ENCODE peak calls at places on chromosome 15, in six cellular contexts. One of them, this sample, is unnamed.
A peak's percentile ranks its signal among the peaks of the same experiment; 100 is the strongest.

GRCh38 chr15:100880139-100880896 is 687 bp downstream of the ALDH1A3 start:
- DNase-seq in OCI-LY7: no peak
- DNase-seq in neural progenitor cell: peak; percentile 53
- DNase-seq in MM.1S: no peak
- DNase-seq in SK-N-SH: no peak
- DNase-seq in GM23338: peak; percentile 63
- DNase-seq in this sample: peak; percentile 15

GRCh38 chr15:85788796-85789495 is 5.8 kb downstream of the KLHL25 start:
- DNase-seq in MM.1S: no peak
- DNase-seq in OCI-LY7: no peak
- DNase-seq in GM23338: no peak
- DNase-seq in SK-N-SH: no peak
- DNase-seq in neural progenitor cell: no peak
- DNase-seq in this sample: no peak

GRCh38 chr15:22944651-22945050 is 35.5 kb downstream of the CYFIP1 start:
- DNase-seq in SK-N-SH: no peak
- DNase-seq in neural progenitor cell: no peak
- DNase-seq in OCI-LY7: no peak
- DNase-seq in MM.1S: no peak
- DNase-seq in GM23338: no peak
- DNase-seq in this sample: no peak

GRCh38 chr15:29568840-29569532 is 253.3 kb downstream of the TJP1 start:
- DNase-seq in MM.1S: peak; percentile 44
- DNase-seq in SK-N-SH: peak; percentile 59
- DNase-seq in GM23338: peak; percentile 75
- DNase-seq in OCI-LY7: peak; percentile 6
- DNase-seq in neural progenitor cell: peak; percentile 60
- DNase-seq in this sample: peak; percentile 5

GRCh38 chr15:80581976-80582375 is 113.1 kb upstream of the ABHD17C start:
- DNase-seq in GM23338: no peak
- DNase-seq in MM.1S: no peak
- DNase-seq in neural progenitor cell: no peak
- DNase-seq in SK-N-SH: no peak
- DNase-seq in OCI-LY7: no peak
- DNase-seq in this sample: peak; percentile 54

GRCh38 chr15:71658827-71659729 is 151.3 kb upstream of the NR2E3 start:
- DNase-seq in OCI-LY7: no peak
- DNase-seq in MM.1S: no peak
- DNase-seq in GM23338: no peak
- DNase-seq in SK-N-SH: no peak
- DNase-seq in neural progenitor cell: no peak
- DNase-seq in this sample: no peak

GRCh38 chr15:68599560-68600071 is 20.8 kb downstream of the CORO2B start:
- DNase-seq in neural progenitor cell: peak; percentile 91
- DNase-seq in SK-N-SH: peak; percentile 91
- DNase-seq in MM.1S: no peak
- DNase-seq in GM23338: peak; percentile 93
- DNase-seq in OCI-LY7: peak; percentile 55
- DNase-seq in this sample: peak; percentile 91

GRCh38 chr15:65532738-65533051 is 2.4 kb downstream of the HACD3 start:
- DNase-seq in neural progenitor cell: no peak
- DNase-seq in OCI-LY7: no peak
- DNase-seq in GM23338: no peak
- DNase-seq in MM.1S: no peak
- DNase-seq in SK-N-SH: no peak
- DNase-seq in this sample: peak; percentile 69

GRCh38 chr15:52303093-52303772 is 7.6 kb upstream of the MYO5C start:
- DNase-seq in GM23338: no peak
- DNase-seq in SK-N-SH: no peak
- DNase-seq in OCI-LY7: no peak
- DNase-seq in MM.1S: no peak
- DNase-seq in neural progenitor cell: no peak
- DNase-seq in this sample: no peak

GRCh38 chr15:37550360-37551024 is 383.9 kb upstream of the TMCO5A start:
- DNase-seq in neural progenitor cell: peak; percentile 34
- DNase-seq in SK-N-SH: no peak
- DNase-seq in GM23338: peak; percentile 12
- DNase-seq in OCI-LY7: no peak
- DNase-seq in MM.1S: no peak
- DNase-seq in this sample: no peak

GRCh38 chr15:88385078-88385700 is 82.0 kb downstream of the MRPL46 start:
- DNase-seq in OCI-LY7: no peak
- DNase-seq in GM23338: no peak
- DNase-seq in SK-N-SH: no peak
- DNase-seq in neural progenitor cell: no peak
- DNase-seq in MM.1S: no peak
- DNase-seq in this sample: peak; percentile 89

GRCh38 chr15:80179025-80179759 is 26.4 kb downstream of the FAH start:
- DNase-seq in GM23338: no peak
- DNase-seq in SK-N-SH: no peak
- DNase-seq in neural progenitor cell: no peak
- DNase-seq in MM.1S: no peak
- DNase-seq in OCI-LY7: no peak
- DNase-seq in this sample: peak; percentile 93

GRCh38 chr15:67839929-67840746 is at the start of gene RNU6-1:
- DNase-seq in MM.1S: peak; percentile 97
- DNase-seq in SK-N-SH: peak; percentile 94
- DNase-seq in neural progenitor cell: peak; percentile 92
- DNase-seq in GM23338: peak; percentile 91
- DNase-seq in OCI-LY7: peak; percentile 97
- DNase-seq in this sample: peak; percentile 96

GRCh38 chr15:25543156-25543555 is 104.3 kb upstream of the UBE3A start:
- DNase-seq in neural progenitor cell: peak; percentile 15
- DNase-seq in SK-N-SH: peak; percentile 46
- DNase-seq in GM23338: no peak
- DNase-seq in OCI-LY7: no peak
- DNase-seq in MM.1S: no peak
- DNase-seq in this sample: peak; percentile 77

GRCh38 chr15:29674661-29675533 is 147.4 kb downstream of the TJP1 start:
- DNase-seq in neural progenitor cell: peak; percentile 94
- DNase-seq in GM23338: peak; percentile 95
- DNase-seq in OCI-LY7: no peak
- DNase-seq in MM.1S: no peak
- DNase-seq in SK-N-SH: peak; percentile 89
- DNase-seq in this sample: peak; percentile 53

GRCh38 chr15:39488498-39488897 is 92.4 kb upstream of the THBS1 start:
- DNase-seq in SK-N-SH: no peak
- DNase-seq in GM23338: no peak
- DNase-seq in neural progenitor cell: no peak
- DNase-seq in MM.1S: no peak
- DNase-seq in OCI-LY7: no peak
- DNase-seq in this sample: no peak

GRCh38 chr15:50685191-50685975 is 1.2 kb downstream of the TRPM7 start:
- DNase-seq in GM23338: peak; percentile 20
- DNase-seq in OCI-LY7: peak; percentile 17
- DNase-seq in SK-N-SH: peak; percentile 15
- DNase-seq in neural progenitor cell: no peak
- DNase-seq in MM.1S: no peak
- DNase-seq in this sample: peak; percentile 39

GRCh38 chr15:92653836-92654524 is 1.6 kb downstream of the FAM174B start:
- DNase-seq in MM.1S: peak; percentile 21
- DNase-seq in GM23338: no peak
- DNase-seq in neural progenitor cell: peak; percentile 49
- DNase-seq in SK-N-SH: peak; percentile 60
- DNase-seq in OCI-LY7: no peak
- DNase-seq in this sample: no peak

GRCh38 chr15:89363770-89364169 is 29.1 kb upstream of the POLG start:
- DNase-seq in neural progenitor cell: no peak
- DNase-seq in OCI-LY7: no peak
- DNase-seq in MM.1S: no peak
- DNase-seq in GM23338: no peak
- DNase-seq in SK-N-SH: no peak
- DNase-seq in this sample: no peak

GRCh38 chr15:37094542-37095196 is 5.7 kb downstream of the MEIS2 start:
- DNase-seq in neural progenitor cell: no peak
- DNase-seq in MM.1S: no peak
- DNase-seq in OCI-LY7: no peak
- DNase-seq in SK-N-SH: no peak
- DNase-seq in GM23338: no peak
- DNase-seq in this sample: peak; percentile 62

GRCh38 chr15:43511012-43511885 is 6.2 kb upstream of the MAP1A start:
- DNase-seq in neural progenitor cell: peak; percentile 61
- DNase-seq in GM23338: peak; percentile 70
- DNase-seq in SK-N-SH: peak; percentile 55
- DNase-seq in OCI-LY7: peak; percentile 51
- DNase-seq in MM.1S: no peak
- DNase-seq in this sample: peak; percentile 28

GRCh38 chr15:64751464-64751863 is 23.9 kb downstream of the RBPMS2 start:
- DNase-seq in OCI-LY7: no peak
- DNase-seq in GM23338: peak; percentile 47
- DNase-seq in MM.1S: no peak
- DNase-seq in SK-N-SH: no peak
- DNase-seq in neural progenitor cell: peak; percentile 27
- DNase-seq in this sample: no peak

GRCh38 chr15:95499397-95499796 is 831.1 kb upstream of the NR2F2 start:
- DNase-seq in neural progenitor cell: no peak
- DNase-seq in SK-N-SH: no peak
- DNase-seq in GM23338: no peak
- DNase-seq in OCI-LY7: no peak
- DNase-seq in MM.1S: no peak
- DNase-seq in this sample: no peak

GRCh38 chr15:81752974-81753373 is 292.8 kb downstream of the MEX3B start:
- DNase-seq in GM23338: peak; percentile 44
- DNase-seq in MM.1S: no peak
- DNase-seq in SK-N-SH: peak; percentile 36
- DNase-seq in OCI-LY7: no peak
- DNase-seq in neural progenitor cell: peak; percentile 7
- DNase-seq in this sample: no peak

GRCh38 chr15:86541540-86541939 is 461.9 kb downstream of the AGBL1 start:
- DNase-seq in GM23338: peak; percentile 25
- DNase-seq in OCI-LY7: no peak
- DNase-seq in SK-N-SH: no peak
- DNase-seq in MM.1S: no peak
- DNase-seq in neural progenitor cell: no peak
- DNase-seq in this sample: no peak

GRCh38 chr15:31552482-31553099 is 226.0 kb downstream of the KLF13 start:
- DNase-seq in OCI-LY7: no peak
- DNase-seq in MM.1S: no peak
- DNase-seq in GM23338: no peak
- DNase-seq in SK-N-SH: no peak
- DNase-seq in neural progenitor cell: no peak
- DNase-seq in this sample: peak; percentile 21

GRCh38 chr15:64361259-64361658 is 5.3 kb upstream of the CSNK1G1 start:
- DNase-seq in SK-N-SH: no peak
- DNase-seq in MM.1S: no peak
- DNase-seq in OCI-LY7: no peak
- DNase-seq in GM23338: no peak
- DNase-seq in neural progenitor cell: no peak
- DNase-seq in this sample: no peak

GRCh38 chr15:51366911-51367310 is 25.5 kb downstream of the GLDN start:
- DNase-seq in MM.1S: no peak
- DNase-seq in GM23338: no peak
- DNase-seq in SK-N-SH: no peak
- DNase-seq in neural progenitor cell: no peak
- DNase-seq in OCI-LY7: no peak
- DNase-seq in this sample: peak; percentile 82

GRCh38 chr15:55823191-55823670 is 80.3 kb upstream of the PRTG start:
- DNase-seq in MM.1S: no peak
- DNase-seq in neural progenitor cell: no peak
- DNase-seq in GM23338: no peak
- DNase-seq in SK-N-SH: no peak
- DNase-seq in OCI-LY7: no peak
- DNase-seq in this sample: peak; percentile 62
- TF ChIP-seq EZH2phosphoT487 in MM.1S: no peak
- TF ChIP-seq EZH2phosphoT487 in neural progenitor cell: no peak
- TF ChIP-seq EZH2phosphoT487 in GM23338: no peak
- TF ChIP-seq EZH2phosphoT487 in SK-N-SH: no peak
- TF ChIP-seq EZH2phosphoT487 in OCI-LY7: no peak
- TF ChIP-seq EZH2phosphoT487 in this sample: no peak

GRCh38 chr15:48300038-48300437 is 31.2 kb upstream of the DUT start:
- DNase-seq in GM23338: peak; percentile 45
- DNase-seq in MM.1S: no peak
- DNase-seq in neural progenitor cell: peak; percentile 42
- DNase-seq in OCI-LY7: no peak
- DNase-seq in SK-N-SH: no peak
- DNase-seq in this sample: no peak
- H3K4me3 ChIP-seq in GM23338: no peak overlapping the region
- H3K4me3 ChIP-seq in MM.1S: no peak overlapping the region
- H3K4me3 ChIP-seq in neural progenitor cell: no peak overlapping the region
- H3K4me3 ChIP-seq in OCI-LY7: no peak overlapping the region
- H3K4me3 ChIP-seq in SK-N-SH: no peak overlapping the region
- H3K4me3 ChIP-seq in this sample: no peak overlapping the region

DNA sequence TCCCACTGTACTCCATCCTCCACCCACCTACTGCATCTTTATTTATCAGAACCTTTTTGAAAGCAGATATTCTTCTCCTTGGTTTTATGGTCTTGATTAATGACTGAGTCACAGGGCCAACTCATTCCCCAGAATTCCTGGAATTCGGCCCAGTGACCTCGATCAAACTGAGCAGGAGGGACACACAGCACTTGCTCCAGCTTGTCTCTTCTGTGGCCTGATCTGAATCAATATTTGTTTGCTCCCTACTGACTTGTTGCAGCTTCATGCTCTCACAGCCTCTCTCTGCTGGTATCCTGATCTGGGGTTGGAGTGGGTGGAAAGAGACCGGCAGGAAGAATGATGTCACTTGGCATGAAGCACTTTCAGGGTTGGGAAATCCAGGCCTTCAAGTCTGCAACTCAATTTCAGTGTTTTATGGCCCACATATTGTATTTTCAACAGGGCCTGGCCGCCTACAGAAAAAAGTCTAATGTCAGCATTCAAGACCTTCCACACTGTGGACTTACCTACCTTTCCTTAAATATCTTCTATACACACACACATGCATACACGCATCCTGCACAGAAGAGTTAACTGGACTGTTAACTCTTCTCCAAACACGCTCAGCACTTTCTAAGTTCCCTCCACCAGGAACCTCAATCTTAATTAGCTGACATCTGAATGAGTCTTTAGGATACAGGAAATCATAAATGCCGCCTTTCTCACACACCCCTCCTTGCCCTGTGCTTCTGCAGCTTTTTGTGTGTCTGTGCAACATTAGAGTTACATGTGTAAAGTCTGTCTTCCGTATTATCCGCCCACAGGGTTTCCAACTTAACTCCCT is 4.6 kb downstream of the ANXA2 start:
- DNase-seq in GM23338: no peak
- DNase-seq in OCI-LY7: no peak
- DNase-seq in MM.1S: no peak
- DNase-seq in SK-N-SH: no peak
- DNase-seq in neural progenitor cell: no peak
- DNase-seq in this sample: peak; percentile 95
- H3K36me3 ChIP-seq in GM23338: no peaks in the 10 kb centered on the region
- H3K36me3 ChIP-seq in OCI-LY7: no peaks in the 10 kb centered on the region
- H3K36me3 ChIP-seq in MM.1S: no peaks in the 10 kb centered on the region
- H3K36me3 ChIP-seq in SK-N-SH: peaks cover 24% of the 10 kb centered on the region
- H3K36me3 ChIP-seq in neural progenitor cell: no peaks in the 10 kb centered on the region
- H3K36me3 ChIP-seq in this sample: peaks cover 54% of the 10 kb centered on the region

GRCh38 chr15:35737521-35737920 is 191.6 kb upstream of the DPH6 start:
- DNase-seq in OCI-LY7: no peak
- DNase-seq in neural progenitor cell: no peak
- DNase-seq in MM.1S: no peak
- DNase-seq in GM23338: no peak
- DNase-seq in SK-N-SH: no peak
- DNase-seq in this sample: peak; percentile 6
- TF ChIP-seq EZH2phosphoT487 in OCI-LY7: no peak
- TF ChIP-seq EZH2phosphoT487 in neural progenitor cell: no peak
- TF ChIP-seq EZH2phosphoT487 in MM.1S: no peak
- TF ChIP-seq EZH2phosphoT487 in GM23338: no peak
- TF ChIP-seq EZH2phosphoT487 in SK-N-SH: no peak
- TF ChIP-seq EZH2phosphoT487 in this sample: no peak

GRCh38 chr15:83205725-83206324 is 1.8 kb downstream of the HDGFL3 start:
- DNase-seq in GM23338: no peak
- DNase-seq in SK-N-SH: peak; percentile 26
- DNase-seq in neural progenitor cell: no peak
- DNase-seq in MM.1S: no peak
- DNase-seq in OCI-LY7: peak; percentile 8
- DNase-seq in this sample: peak; percentile 56
- H3K4me3 ChIP-seq in GM23338: peak overlapping the region; percentile 80
- H3K4me3 ChIP-seq in SK-N-SH: peak overlapping the region; percentile 66
- H3K4me3 ChIP-seq in neural progenitor cell: peak overlapping the region; percentile 99
- H3K4me3 ChIP-seq in MM.1S: no peak overlapping the region
- H3K4me3 ChIP-seq in OCI-LY7: peak overlapping the region; percentile 89
- H3K4me3 ChIP-seq in this sample: peak overlapping the region; percentile 72

This sample was measured in GM23248.